ENCODE peak calls at places on chromosomes 11 and 22, in five cellular contexts. V is ureter, C is SIG-M5, T is RKO, I is caudate nucleus. F is an unnamed sample.

GRCh38 chr22:28864878-28865596 is 18.3 kb upstream of the ZNRF3 start:
- DNase-seq in V (no peak), C (no peak), T (no peak), I (no peak), F (peak; percentile 57)

GRCh38 chr11:29485641-29486040 is 531.2 kb downstream of the KCNA4 start:
- DNase-seq in V (no peak), C (no peak), T (no peak), I (no peak), F (no peak)

GRCh38 chr11:126216526-126217305 is 5.1 kb downstream of the FAM118B start:
- DNase-seq in V (no peak), C (no peak), T (no peak), I (no peak), F (no peak)

GRCh38 chr22:42468841-42469240 is 36.6 kb upstream of the NFAM1 start:
- DNase-seq in V (no peak), C (no peak), T (peak; percentile 30), I (no peak), F (no peak)

GRCh38 chr11:106457727-106458126 is 380.3 kb downstream of the AASDHPPT start:
- DNase-seq in V (no peak), C (no peak), T (no peak), I (no peak), F (no peak)

GRCh38 chr11:15688351-15688792 is 573.6 kb downstream of the INSC start:
- DNase-seq in V (no peak), C (no peak), T (no peak), I (no peak), F (no peak)

GRCh38 chr11:409008-409599 is 5.7 kb downstream of the SIGIRR start:
- DNase-seq in V (no peak), C (no peak), T (no peak), I (no peak), F (no peak)

GRCh38 chr11:117984471-117984870 is 1.7 kb upstream of the IL10RA start:
- DNase-seq in V (peak; percentile 12), C (no peak), T (peak; percentile 21), I (no peak), F (no peak)

GRCh38 chr11:62875698-62876483 is 4.8 kb upstream of the SLC3A2 start:
- DNase-seq in V (no peak), C (no peak), T (no peak), I (no peak), F (no peak)

GRCh38 chr11:3838504-3838903 is 2.3 kb downstream of the RHOG start:
- DNase-seq in V (no peak), C (peak; percentile 18), T (no peak), I (no peak), F (no peak)

GRCh38 chr11:17544181-17544622 is at the start of gene USH1C:
- DNase-seq in V (no peak), C (no peak), T (peak; percentile 22), I (peak; percentile 12), F (no peak)

GRCh38 chr22:47784367-47784983 is 1022.0 kb downstream of the TBC1D22A start:
- DNase-seq in V (peak; percentile 8), C (no peak), T (no peak), I (no peak), F (no peak)

GRCh38 chr22:26586556-26587325 is 3.2 kb downstream of the TPST2 start:
- DNase-seq in V (no peak), C (no peak), T (no peak), I (no peak), F (no peak)

GRCh38 chr11:115453693-115454092 is 50.5 kb downstream of the CADM1 start:
- DNase-seq in V (no peak), C (no peak), T (no peak), I (no peak), F (no peak)

GRCh38 chr22:46465793-46466192 is 71.6 kb downstream of the CELSR1 start:
- DNase-seq in V (no peak), C (no peak), T (no peak), I (no peak), F (peak; percentile 51)

GRCh38 chr11:78069465-78069864 is 5.8 kb downstream of the THRSP start:
- DNase-seq in V (no peak), C (no peak), T (no peak), I (no peak), F (no peak)

GRCh38 chr11:46342237-46342636 is 5.0 kb upstream of the DGKZ start:
- DNase-seq in V (no peak), C (no peak), T (no peak), I (no peak), F (no peak)

GRCh38 chr11:7592706-7593105 is 78.9 kb downstream of the PPFIBP2 start:
- DNase-seq in V (no peak), C (no peak), T (no peak), I (no peak), F (peak; percentile 63)

GRCh38 chr11:3723014-3723708 is 52.0 kb upstream of the CHRNA10 start:
- DNase-seq in V (no peak), C (peak; percentile 11), T (peak; percentile 42), I (no peak), F (no peak)

GRCh38 chr11:117431436-117431835 is 103.8 kb downstream of the CEP164 start:
- DNase-seq in V (no peak), C (no peak), T (no peak), I (no peak), F (no peak)

GRCh38 chr11:128814856-128815705 is 52.0 kb downstream of the KCNJ1 start:
- DNase-seq in V (no peak), C (no peak), T (no peak), I (no peak), F (no peak)

GRCh38 chr11:75562836-75563484 is 907 bp downstream of the SERPINH1 start:
- DNase-seq in V (peak; percentile 56), C (no peak), T (peak; percentile 83), I (no peak), F (no peak)

GRCh38 chr11:61152816-61153592 is 8.2 kb downstream of the VPS37C start:
- DNase-seq in V (no peak), C (no peak), T (peak; percentile 43), I (no peak), F (no peak)

GRCh38 chr11:60795291-60795690 is 10.2 kb downstream of the MS4A10 start:
- DNase-seq in V (no peak), C (no peak), T (no peak), I (no peak), F (no peak)

GRCh38 chr11:119615003-119615878 is 113.8 kb downstream of the NECTIN1 start:
- DNase-seq in V (no peak), C (no peak), T (peak; percentile 79), I (peak; percentile 42), F (no peak)

GRCh38 chr11:73330569-73331093 is 22.6 kb downstream of the ARHGEF17 start:
- DNase-seq in V (no peak), C (no peak), T (peak; percentile 57), I (no peak), F (no peak)

GRCh38 chr22:31806751-31807150 is 52.9 kb downstream of the DEPDC5 start:
- DNase-seq in V (no peak), C (no peak), T (no peak), I (no peak), F (no peak)

F was measured in lung.